ENCODE peak calls at places on chromosomes 11 and 22, in six cellular contexts. One of them, this sample, is unnamed.

GRCh38 chr22:23608583-23608982 is 23.5 kb downstream of the DRICH1 start:
- DNase-seq in EL: peak
- DNase-seq in IMR-90: peak
- DNase-seq in A549: no peak
- DNase-seq in CD8-positive, alpha-beta T cell: no peak
- DNase-seq in EH: peak
- DNase-seq in this sample: peak

GRCh38 chr11:17291710-17292109 is 15.2 kb downstream of the NUCB2 start:
- DNase-seq in EL: no peak
- DNase-seq in IMR-90: no peak
- DNase-seq in A549: no peak
- DNase-seq in CD8-positive, alpha-beta T cell: no peak
- DNase-seq in EH: no peak
- DNase-seq in this sample: no peak

GRCh38 chr11:61475433-61475832 is 33.1 kb upstream of the LRRC10B start:
- DNase-seq in EL: no peak
- DNase-seq in IMR-90: no peak
- DNase-seq in A549: no peak
- DNase-seq in CD8-positive, alpha-beta T cell: no peak
- DNase-seq in EH: no peak
- DNase-seq in this sample: no peak

GRCh38 chr11:78432058-78432515 is 14.5 kb upstream of the GAB2 start:
- DNase-seq in EL: peak
- DNase-seq in IMR-90: no peak
- DNase-seq in A549: peak
- DNase-seq in CD8-positive, alpha-beta T cell: no peak
- DNase-seq in EH: peak
- DNase-seq in this sample: peak

GRCh38 chr11:73194593-73194992 is 23.5 kb upstream of the P2RY2 start:
- DNase-seq in EL: no peak
- DNase-seq in IMR-90: no peak
- DNase-seq in A549: peak
- DNase-seq in CD8-positive, alpha-beta T cell: no peak
- DNase-seq in EH: peak
- DNase-seq in this sample: peak

GRCh38 chr11:110447897-110448522 is 18.3 kb downstream of the FDX1 start:
- DNase-seq in EL: no peak
- DNase-seq in IMR-90: no peak
- DNase-seq in A549: no peak
- DNase-seq in CD8-positive, alpha-beta T cell: no peak
- DNase-seq in EH: no peak
- DNase-seq in this sample: peak

GRCh38 chr11:116852261-116853125 is 15.1 kb upstream of the APOA1 start:
- DNase-seq in EL: peak
- DNase-seq in IMR-90: peak
- DNase-seq in A549: no peak
- DNase-seq in CD8-positive, alpha-beta T cell: no peak
- DNase-seq in EH: peak
- DNase-seq in this sample: peak

GRCh38 chr22:37784829-37785495 is 22.8 kb upstream of the GCAT start:
- DNase-seq in EL: no peak
- DNase-seq in IMR-90: no peak
- DNase-seq in A549: no peak
- DNase-seq in CD8-positive, alpha-beta T cell: no peak
- DNase-seq in EH: no peak
- DNase-seq in this sample: no peak

GRCh38 chr11:125457814-125458343 is 38.2 kb downstream of the FEZ1 start:
- DNase-seq in EL: no peak
- DNase-seq in IMR-90: peak
- DNase-seq in A549: no peak
- DNase-seq in CD8-positive, alpha-beta T cell: no peak
- DNase-seq in EH: peak
- DNase-seq in this sample: peak

GRCh38 chr22:41021655-41022454 is 70.5 kb upstream of the EP300 start:
- DNase-seq in EL: peak
- DNase-seq in IMR-90: peak
- DNase-seq in A549: peak
- DNase-seq in CD8-positive, alpha-beta T cell: peak
- DNase-seq in EH: peak
- DNase-seq in this sample: peak

GRCh38 chr22:43446037-43446803 is 34.4 kb downstream of the MPPED1 start:
- DNase-seq in EL: no peak
- DNase-seq in IMR-90: peak
- DNase-seq in A549: peak
- DNase-seq in CD8-positive, alpha-beta T cell: no peak
- DNase-seq in EH: no peak
- DNase-seq in this sample: peak

GRCh38 chr11:69088676-69089146 is 40.0 kb downstream of the TPCN2 start:
- DNase-seq in EL: peak
- DNase-seq in IMR-90: peak
- DNase-seq in A549: peak
- DNase-seq in CD8-positive, alpha-beta T cell: peak
- DNase-seq in EH: peak
- DNase-seq in this sample: peak

GRCh38 chr11:13343931-13344717 is 66.5 kb downstream of the BMAL1 start:
- DNase-seq in EL: peak
- DNase-seq in IMR-90: peak
- DNase-seq in A549: peak
- DNase-seq in CD8-positive, alpha-beta T cell: peak
- DNase-seq in EH: peak
- DNase-seq in this sample: peak

GRCh38 chr11:132310390-132311375 is 940.3 kb downstream of the NTM start:
- DNase-seq in EL: no peak
- DNase-seq in IMR-90: no peak
- DNase-seq in A549: no peak
- DNase-seq in CD8-positive, alpha-beta T cell: no peak
- DNase-seq in EH: peak
- DNase-seq in this sample: no peak

GRCh38 chr11:92384316-92384715 is 159.7 kb downstream of the FAT3 start:
- DNase-seq in EL: peak
- DNase-seq in IMR-90: peak
- DNase-seq in A549: no peak
- DNase-seq in CD8-positive, alpha-beta T cell: no peak
- DNase-seq in EH: peak
- DNase-seq in this sample: peak

GRCh38 chr11:72229336-72229924 is 4.9 kb downstream of the INPPL1 start:
- DNase-seq in EL: no peak
- DNase-seq in IMR-90: no peak
- DNase-seq in A549: no peak
- DNase-seq in CD8-positive, alpha-beta T cell: no peak
- DNase-seq in EH: no peak
- DNase-seq in this sample: no peak

GRCh38 chr11:23555085-23555484 is 694.8 kb upstream of the CCDC179 start:
- DNase-seq in EL: peak
- DNase-seq in IMR-90: peak
- DNase-seq in A549: no peak
- DNase-seq in CD8-positive, alpha-beta T cell: no peak
- DNase-seq in EH: peak
- DNase-seq in this sample: peak

GRCh38 chr11:17208257-17208999 is 642 bp upstream of the PIK3C2A start:
- DNase-seq in EL: peak
- DNase-seq in IMR-90: peak
- DNase-seq in A549: peak
- DNase-seq in CD8-positive, alpha-beta T cell: peak
- DNase-seq in EH: peak
- DNase-seq in this sample: peak

GRCh38 chr11:96207459-96208449 is 135.2 kb downstream of the MAML2 start:
- DNase-seq in EL: peak
- DNase-seq in IMR-90: peak
- DNase-seq in A549: no peak
- DNase-seq in CD8-positive, alpha-beta T cell: peak
- DNase-seq in EH: peak
- DNase-seq in this sample: peak

GRCh38 chr11:108891143-108891542 is 226.3 kb downstream of the DDX10 start:
- DNase-seq in EL: no peak
- DNase-seq in IMR-90: no peak
- DNase-seq in A549: no peak
- DNase-seq in CD8-positive, alpha-beta T cell: no peak
- DNase-seq in EH: no peak
- DNase-seq in this sample: no peak

GRCh38 chr11:74871037-74871436 is 77.9 kb downstream of the XRRA1 start:
- DNase-seq in EL: no peak
- DNase-seq in IMR-90: no peak
- DNase-seq in A549: no peak
- DNase-seq in CD8-positive, alpha-beta T cell: no peak
- DNase-seq in EH: peak
- DNase-seq in this sample: no peak

GRCh38 chr22:35761037-35761436 is 43.4 kb downstream of the APOL5 start:
- DNase-seq in EL: no peak
- DNase-seq in IMR-90: peak
- DNase-seq in A549: peak
- DNase-seq in CD8-positive, alpha-beta T cell: no peak
- DNase-seq in EH: peak
- DNase-seq in this sample: peak

GRCh38 chr11:113481672-113482071 is 6.5 kb upstream of the DRD2 start:
- DNase-seq in EL: no peak
- DNase-seq in IMR-90: no peak
- DNase-seq in A549: no peak
- DNase-seq in CD8-positive, alpha-beta T cell: no peak
- DNase-seq in EH: no peak
- DNase-seq in this sample: peak

GRCh38 chr22:46374663-46375474 is 39.4 kb downstream of the TRMU start:
- DNase-seq in EL: no peak
- DNase-seq in IMR-90: no peak
- DNase-seq in A549: no peak
- DNase-seq in CD8-positive, alpha-beta T cell: peak
- DNase-seq in EH: no peak
- DNase-seq in this sample: no peak

This sample was measured in M059J.